ENCODE peak calls at places on chromosomes 5 and 9, in six cellular contexts. S is central memory CD4-positive, alpha-beta T cell; I is NCI-H2081; Y is amniotic epithelial cell; E is left cardiac atrium; Z is NCI-H69. K is an unnamed sample.

GRCh38 chr5:61020415-61020814 is 75.4 kb downstream of the NDUFAF2 start:
- DNase-seq in Y (peak; percentile 58), S (no peak), I (no peak), E (no peak), Z (peak; percentile 68), K (peak; percentile 33)

GRCh38 chr5:58019614-58020013 is 440.3 kb downstream of the PLK2 start:
- DNase-seq in Y (no peak), E (peak; percentile 68), S (no peak), Z (no peak), I (no peak), K (peak; percentile 14)

GRCh38 chr9:137069508-137070071 is 767 bp downstream of the SAPCD2 start:
- DNase-seq in I (no peak), Y (no peak), S (no peak), Z (peak; percentile 60), E (no peak), K (no peak)

GRCh38 chr9:36485647-36486453 is 85.8 kb upstream of the RNF38 start:
- DNase-seq in E (no peak), Z (peak; percentile 63), Y (no peak), I (no peak), S (no peak), K (peak; percentile 17)

GRCh38 chr5:110045153-110045552 is 355.4 kb downstream of the MAN2A1 start:
- DNase-seq in Y (peak; percentile 49), I (no peak), Z (no peak), E (no peak), S (no peak), K (peak; percentile 46)

GRCh38 chr9:74120470-74120869 is 376.7 kb upstream of the RORB start:
- DNase-seq in Z (no peak), I (no peak), S (no peak), Y (no peak), E (no peak), K (no peak)

GRCh38 chr5:82445729-82446349 is 167.7 kb upstream of the RPS23 start:
- DNase-seq in I (no peak), S (no peak), Y (peak; percentile 20), Z (no peak), E (no peak), K (no peak)

GRCh38 chr5:56839062-56839461 is 23.7 kb downstream of the MAP3K1 start:
- DNase-seq in Y (no peak), E (no peak), S (no peak), Z (no peak), I (no peak), K (no peak)

GRCh38 chr5:174724484-174725260 is at the start of gene MSX2:
- DNase-seq in I (no peak), E (peak; percentile 91), Y (peak; percentile 72), Z (peak; percentile 69), S (peak; percentile 28), K (peak; percentile 79)

GRCh38 chr5:92674322-92674721 is 906.7 kb downstream of the NR2F1-AS1 start:
- DNase-seq in E (no peak), Y (no peak), I (peak; percentile 42), S (no peak), Z (peak; percentile 94), K (no peak)

GRCh38 chr9:126301985-126302603 is 24.5 kb upstream of the MVB12B start:
- DNase-seq in I (peak; percentile 44), Y (peak; percentile 51), Z (peak; percentile 82), S (peak; percentile 41), E (peak; percentile 55), K (peak; percentile 60)

GRCh38 chr5:20832204-20833080 is 844.4 kb upstream of the CDH18 start:
- DNase-seq in I (no peak), Y (no peak), S (no peak), E (no peak), Z (peak; percentile 31), K (no peak)

GRCh38 chr5:135999396-136000139 is 29.2 kb upstream of the TGFBI start:
- DNase-seq in I (no peak), Z (no peak), E (no peak), Y (peak; percentile 89), S (no peak), K (peak; percentile 79)

GRCh38 chr9:135268981-135269380 is 181.5 kb downstream of the OLFM1 start:
- DNase-seq in I (no peak), Z (no peak), E (no peak), S (no peak), Y (no peak), K (no peak)

GRCh38 chr9:116361558-116361957 is 208.0 kb downstream of the PAPPA start:
- DNase-seq in I (no peak), Y (no peak), Z (peak; percentile 28), E (no peak), S (no peak), K (no peak)

GRCh38 chr9:116910201-116910600 is 223.1 kb downstream of the TRIM32 start:
- DNase-seq in E (no peak), Y (no peak), S (no peak), I (no peak), Z (no peak), K (no peak)

GRCh38 chr5:109907751-109908150 is 218.0 kb downstream of the MAN2A1 start:
- DNase-seq in Y (peak; percentile 98), I (no peak), Z (no peak), E (no peak), S (no peak), K (peak; percentile 87)

GRCh38 chr5:148791696-148792095 is 34.7 kb upstream of the ADRB2 start:
- DNase-seq in S (no peak), E (no peak), I (no peak), Y (no peak), Z (no peak), K (no peak)

GRCh38 chr5:57595530-57596098 is 113.0 kb upstream of the ACTBL2 start:
- DNase-seq in Z (peak; percentile 90), I (peak; percentile 17), E (no peak), S (no peak), Y (no peak), K (no peak)

GRCh38 chr9:92163276-92163675 is 48.1 kb upstream of the SPTLC1 start:
- DNase-seq in Z (no peak), S (no peak), I (no peak), Y (no peak), E (no peak), K (no peak)

GRCh38 chr9:37902804-37903580 is 935 bp downstream of the SLC25A51 start:
- DNase-seq in S (peak; percentile 9), E (no peak), I (no peak), Y (peak; percentile 38), Z (peak; percentile 49), K (peak; percentile 30)

GRCh38 chr5:76689321-76690026 is 26.5 kb upstream of the F2R start:
- DNase-seq in Y (peak; percentile 93), I (no peak), Z (no peak), E (no peak), S (no peak), K (peak; percentile 97)

GRCh38 chr5:141040763-141041426 is 10.3 kb upstream of the PCDHB1 start:
- DNase-seq in E (peak; percentile 96), Y (peak; percentile 46), Z (peak; percentile 100), I (peak; percentile 96), S (peak; percentile 75), K (peak; percentile 47)

GRCh38 chr5:133925866-133926488 is 42.4 kb downstream of the C5orf15 start:
- DNase-seq in Y (no peak), Z (peak; percentile 69), S (no peak), I (no peak), E (no peak), K (no peak)

GRCh38 chr5:68245325-68245724 is 29.8 kb downstream of the PIK3R1 start:
- DNase-seq in E (no peak), Z (peak; percentile 90), S (no peak), I (no peak), Y (no peak), K (peak; percentile 62)

GRCh38 chr9:70131296-70131695 is 87.6 kb downstream of the MAMDC2 start:
- DNase-seq in I (no peak), E (no peak), Y (no peak), S (no peak), Z (peak; percentile 73), K (no peak)

GRCh38 chr5:68490401-68490800 is 274.8 kb downstream of the PIK3R1 start:
- DNase-seq in Y (no peak), E (no peak), I (no peak), Z (peak; percentile 21), S (no peak), K (no peak)

GRCh38 chr5:173572431-173573125 is 43.9 kb downstream of the BOD1 start:
- DNase-seq in E (no peak), Y (peak; percentile 9), I (no peak), S (no peak), Z (peak; percentile 7), K (peak; percentile 55)

GRCh38 chr5:171310816-171311697 is 2.0 kb downstream of the TLX3 start:
- DNase-seq in S (no peak), I (peak; percentile 12), Z (peak; percentile 76), Y (no peak), E (no peak), K (peak; percentile 26)

GRCh38 chr9:77954018-77954417 is 77.6 kb downstream of the GNAQ start:
- DNase-seq in S (no peak), E (no peak), Z (no peak), I (no peak), Y (no peak), K (peak; percentile 60)

GRCh38 chr5:172540099-172540870 is 86.0 kb upstream of the SH3PXD2B start:
- DNase-seq in S (no peak), E (no peak), Z (no peak), Y (no peak), I (no peak), K (no peak)

GRCh38 chr9:71683598-71684235 is 84.6 kb downstream of the CEMIP2 start:
- DNase-seq in Z (peak; percentile 64), S (no peak), E (peak; percentile 47), Y (peak; percentile 87), I (no peak), K (peak; percentile 44)